ENCODE peak calls at places on chromosome 10, in seven cellular contexts. X is neural progenitor cell; Y is naive thymus-derived CD4-positive, alpha-beta T cell; U is gastrocnemius medialis; K is PC-9; E is tibial nerve; M is lower lobe of right lung. J is an unnamed sample.

GRCh38 chr10:9188022-9188810 is 1133.7 kb downstream of the GATA3 start:
- DNase-seq in X (no peak), U (no peak), E (no peak), Y (no peak), K (peak; percentile 83), M (no peak), J (no peak)

GRCh38 chr10:2262333-2262732 is 525.0 kb upstream of the ADARB2 start:
- DNase-seq in K (no peak), X (no peak), U (no peak), E (no peak), Y (no peak), M (no peak), J (no peak)

GRCh38 chr10:14507156-14507555 is 176.4 kb upstream of the FRMD4A start:
- DNase-seq in Y (peak; percentile 87), U (no peak), K (no peak), X (no peak), M (no peak), E (no peak), J (no peak)

GRCh38 chr10:112491144-112491543 is 44.1 kb downstream of the VTI1A start:
- DNase-seq in Y (no peak), U (no peak), E (no peak), K (no peak), M (no peak), X (no peak), J (no peak)

GRCh38 chr10:4867109-4867519 is 41.1 kb downstream of the AKR1E2 start:
- DNase-seq in X (no peak), E (no peak), U (no peak), K (no peak), M (no peak), Y (no peak), J (no peak)

GRCh38 chr10:3482200-3482993 is 302.6 kb downstream of the KLF6 start:
- DNase-seq in Y (no peak), K (peak; percentile 91), X (peak; percentile 85), U (peak; percentile 46), E (peak; percentile 66), M (no peak), J (peak; percentile 80)

GRCh38 chr10:688621-689426 is 644 bp downstream of the DIP2C start:
- DNase-seq in Y (no peak), X (peak; percentile 76), E (no peak), M (no peak), K (no peak), U (no peak), J (no peak)

GRCh38 chr10:3486346-3487065 is 298.5 kb downstream of the KLF6 start:
- DNase-seq in K (peak; percentile 82), X (peak; percentile 85), E (no peak), U (no peak), M (peak; percentile 80), Y (no peak), J (no peak)

GRCh38 chr10:84820121-84820520 is 491.7 kb downstream of the CCSER2 start:
- DNase-seq in Y (no peak), U (no peak), K (no peak), M (no peak), E (no peak), X (no peak), J (no peak)

GRCh38 chr10:97319671-97320479 is 804 bp downstream of the FRAT1 start:
- DNase-seq in M (peak; percentile 84), U (peak; percentile 44), Y (peak; percentile 65), K (no peak), E (peak; percentile 5), X (peak; percentile 85), J (no peak)

GRCh38 chr10:127922675-127923366 is 15.9 kb downstream of the PTPRE start:
- DNase-seq in X (no peak), Y (no peak), K (peak; percentile 91), E (no peak), M (peak; percentile 91), U (peak; percentile 85), J (peak; percentile 77)

GRCh38 chr10:31075434-31075833 is 43.8 kb upstream of the ZNF438 start:
- DNase-seq in K (peak; percentile 85), E (no peak), M (no peak), Y (no peak), U (no peak), X (no peak), J (no peak)

GRCh38 chr10:17146888-17147287 is 17.3 kb upstream of the CUBN start:
- DNase-seq in X (no peak), M (no peak), U (no peak), E (no peak), Y (no peak), K (no peak), J (no peak)

GRCh38 chr10:86888585-86889381 is 68.6 kb downstream of the MMRN2 start:
- DNase-seq in E (no peak), M (no peak), U (no peak), X (no peak), Y (no peak), K (no peak), J (no peak)

GRCh38 chr10:70575486-70575873 is 27.1 kb downstream of the PRF1 start:
- DNase-seq in X (no peak), U (no peak), M (no peak), K (no peak), E (no peak), Y (no peak), J (no peak)

GRCh38 chr10:47360419-47361040 is 12.4 kb downstream of the RBP3 start:
- DNase-seq in K (no peak), Y (no peak), E (no peak), M (no peak), U (no peak), X (no peak), J (no peak)

GRCh38 chr10:11149499-11149898 is 131.8 kb downstream of the CELF2 start:
- DNase-seq in K (no peak), X (no peak), E (no peak), M (peak; percentile 54), U (no peak), Y (peak; percentile 84), J (no peak)

GRCh38 chr10:52314007-52314821 is at the start of gene DKK1:
- DNase-seq in K (peak; percentile 84), M (peak; percentile 62), E (peak; percentile 37), Y (no peak), U (peak; percentile 46), X (peak; percentile 87), J (peak; percentile 62)

GRCh38 chr10:96415896-96416554 is 57.2 kb upstream of the OPALIN start:
- DNase-seq in U (no peak), X (no peak), K (no peak), M (no peak), Y (no peak), E (no peak), J (no peak)

DNA sequence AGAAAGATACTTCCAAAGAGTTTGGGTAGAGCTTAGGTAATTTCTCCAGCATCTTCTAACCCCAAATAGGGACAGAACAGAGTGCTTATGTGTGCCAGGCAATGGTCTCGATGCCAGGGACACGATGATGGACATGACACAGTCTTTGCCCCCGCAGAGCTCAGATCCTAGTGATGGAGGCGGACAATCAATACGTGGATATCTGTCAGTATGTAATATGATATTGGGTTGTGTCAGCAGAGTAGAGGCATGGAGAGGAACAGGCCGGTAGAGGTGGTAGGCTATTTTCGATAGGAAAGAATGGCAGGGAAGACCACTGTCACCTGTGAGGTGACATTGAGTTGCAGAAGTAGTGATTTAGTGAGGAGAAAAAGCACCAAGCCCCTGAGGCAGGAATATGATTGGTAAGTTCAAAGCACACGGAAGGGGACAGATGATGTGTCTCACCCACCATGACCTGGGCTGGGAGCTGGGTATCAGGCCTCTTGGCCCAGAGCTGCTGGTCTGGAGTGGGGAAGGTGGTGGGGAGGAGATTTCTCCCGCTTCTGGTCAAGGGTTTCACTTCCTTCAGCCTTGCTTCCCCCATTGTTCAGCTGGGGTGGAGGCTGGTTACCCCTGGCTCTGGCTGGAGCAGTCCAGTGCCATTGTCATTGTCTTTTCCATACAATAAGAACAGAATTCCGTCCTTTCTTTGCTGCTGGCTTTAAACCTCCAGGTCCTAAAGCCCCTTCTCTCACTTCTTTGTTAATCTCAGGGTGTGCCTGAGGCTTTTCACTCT is 36.0 kb upstream of the SRGN start:
- DNase-seq in M (peak; percentile 46), Y (no peak), U (no peak), X (peak; percentile 65), E (no peak), K (no peak), J (no peak)
- H3K27ac ChIP-seq in M (peak overlapping the region; percentile 15), Y (no peak overlapping the region), U (peak overlapping the region; percentile 48), X (no peak overlapping the region), E (no peak overlapping the region), K (no peak overlapping the region), J (peak overlapping the region; percentile 56)

GRCh38 chr10:45408421-45409319 is 34.7 kb downstream of the ALOX5 start:
- DNase-seq in U (no peak), Y (no peak), K (no peak), X (no peak), E (no peak), M (no peak), J (no peak)

GRCh38 chr10:45410489-45410806 is 36.4 kb downstream of the ALOX5 start:
- DNase-seq in E (no peak), U (no peak), X (no peak), K (no peak), M (no peak), Y (no peak), J (no peak)

GRCh38 chr10:45409782-45410181 is 35.8 kb downstream of the ALOX5 start:
- DNase-seq in M (no peak), E (no peak), Y (no peak), X (no peak), K (no peak), U (no peak), J (no peak)

GRCh38 chr10:45411607-45411940 is 37.6 kb downstream of the ALOX5 start:
- DNase-seq in E (no peak), M (no peak), Y (no peak), K (no peak), U (no peak), X (no peak), J (no peak)

GRCh38 chr10:45410807-45411606 is 37.0 kb downstream of the ALOX5 start:
- DNase-seq in E (no peak), X (no peak), M (no peak), Y (no peak), K (no peak), U (no peak), J (no peak)
- H3K27ac ChIP-seq in E (no peak overlapping the region), X (no peak overlapping the region), M (no peak overlapping the region), Y (no peak overlapping the region), K (no peak overlapping the region), U (no peak overlapping the region), J (no peak overlapping the region)

GRCh38 chr10:60513281-60513680 is 123.6 kb upstream of the ANK3 start:
- DNase-seq in K (no peak), M (no peak), E (no peak), U (no peak), X (no peak), Y (no peak), J (no peak)

GRCh38 chr10:60508037-60508436 is 118.4 kb upstream of the ANK3 start:
- DNase-seq in K (no peak), E (no peak), M (no peak), U (no peak), X (no peak), Y (no peak), J (no peak)

GRCh38 chr10:60508831-60509230 is 119.2 kb upstream of the ANK3 start:
- DNase-seq in M (no peak), Y (no peak), X (no peak), E (no peak), U (no peak), K (no peak), J (no peak)

GRCh38 chr10:60517805-60518204 is 128.1 kb upstream of the ANK3 start:
- DNase-seq in U (no peak), Y (no peak), E (no peak), K (no peak), X (no peak), M (no peak), J (no peak)

GRCh38 chr10:60511823-60512222 is 122.1 kb upstream of the ANK3 start:
- DNase-seq in U (no peak), M (no peak), K (no peak), X (no peak), E (no peak), Y (no peak), J (no peak)
- H3K27ac ChIP-seq in U (no peak overlapping the region), M (no peak overlapping the region), K (no peak overlapping the region), X (no peak overlapping the region), E (no peak overlapping the region), Y (no peak overlapping the region), J (no peak overlapping the region)

GRCh38 chr10:103969857-103970627 is 3.1 kb downstream of the SLK start:
- DNase-seq in M (no peak), U (no peak), E (no peak), Y (no peak), X (no peak), K (no peak), J (no peak)
- H3K27ac ChIP-seq in M (peak overlapping the region; percentile 13), U (peak overlapping the region; percentile 99), E (no peak overlapping the region), Y (peak overlapping the region; percentile 78), X (no peak overlapping the region), K (peak overlapping the region; percentile 44), J (peak overlapping the region; percentile 61)